ENCODE peak calls at places on chromosome 4, in four cellular contexts. F, S, M and V are unnamed samples.
A peak's percentile ranks its signal among the peaks of the same experiment; 100 is the strongest.

GRCh38 chr4:182449186-182449880 is 206.1 kb downstream of the TENM3 start:
- DNase-seq in F (no peak), S (no peak), M (no peak), V (no peak)

GRCh38 chr4:7760228-7760627 is 179.4 kb downstream of the AFAP1 start:
- DNase-seq in F (no peak), S (no peak), M (no peak), V (no peak)

GRCh38 chr4:154329939-154330338 is 161.7 kb downstream of the DCHS2 start:
- DNase-seq in F (no peak), S (peak; percentile 70), M (no peak), V (no peak)

GRCh38 chr4:153154010-153154975 is 50.0 kb upstream of the TRIM2 start:
- DNase-seq in F (no peak), S (peak; percentile 73), M (peak; percentile 20), V (no peak)

GRCh38 chr4:57303012-57303751 is 193.0 kb upstream of the IGFBP7 start:
- DNase-seq in F (no peak), S (peak; percentile 3), M (peak; percentile 25), V (no peak)

GRCh38 chr4:98290511-98290910 is 29.3 kb downstream of the RAP1GDS1 start:
- DNase-seq in F (no peak), S (peak; percentile 80), M (no peak), V (no peak)

GRCh38 chr4:39286263-39286662 is 79.9 kb downstream of the RFC1 start:
- DNase-seq in F (no peak), S (no peak), M (no peak), V (no peak)

GRCh38 chr4:140256335-140256734 is 102.4 kb upstream of the MAML3 start:
- DNase-seq in F (no peak), S (no peak), M (no peak), V (no peak)

GRCh38 chr4:6942238-6942800 is 32.7 kb downstream of the TBC1D14 start:
- DNase-seq in F (no peak), S (peak; percentile 96), M (peak; percentile 80), V (no peak)

GRCh38 chr4:67549123-67549522 is 3.8 kb upstream of the CENPC start:
- DNase-seq in F (no peak), S (peak; percentile 63), M (peak; percentile 78), V (no peak)

GRCh38 chr4:168151313-168151712 is 59.0 kb downstream of the ANXA10 start:
- DNase-seq in F (no peak), S (no peak), M (no peak), V (no peak)

GRCh38 chr4:162506253-162506652 is 342.5 kb upstream of the FSTL5 start:
- DNase-seq in F (no peak), S (peak; percentile 58), M (no peak), V (no peak)

GRCh38 chr4:122003335-122003734 is 51.5 kb upstream of the TRPC3 start:
- DNase-seq in F (peak; percentile 2), S (peak; percentile 36), M (peak; percentile 7), V (no peak)

GRCh38 chr4:173014113-173014558 is 154.5 kb upstream of the GALNT7 start:
- DNase-seq in F (peak; percentile 22), S (peak; percentile 63), M (peak; percentile 71), V (no peak)

GRCh38 chr4:67436742-67437141 is 108.6 kb downstream of the CENPC start:
- DNase-seq in F (no peak), S (peak; percentile 21), M (no peak), V (no peak)

GRCh38 chr4:20019310-20020015 is 232.2 kb upstream of the SLIT2 start:
- DNase-seq in F (no peak), S (no peak), M (no peak), V (no peak)

GRCh38 chr4:127988638-127989037 is 23.4 kb downstream of the ABHD18 start:
- DNase-seq in F (no peak), S (no peak), M (peak; percentile 59), V (no peak)

GRCh38 chr4:169957785-169958184 is 68.4 kb downstream of the MFAP3L start:
- DNase-seq in F (no peak), S (no peak), M (no peak), V (no peak)

GRCh38 chr4:184596044-184596616 is 53.1 kb downstream of the CASP3 start:
- DNase-seq in F (no peak), S (no peak), M (no peak), V (no peak)

GRCh38 chr4:56271121-56271520 is 116.2 kb downstream of the AASDH start:
- DNase-seq in F (no peak), S (no peak), M (no peak), V (no peak)

GRCh38 chr4:6472387-6473263 is at the start of gene PPP2R2C:
- DNase-seq in F (no peak), S (no peak), M (no peak), V (no peak)

GRCh38 chr4:10691651-10692050 is 7.1 kb upstream of the CLNK start:
- DNase-seq in F (no peak), S (no peak), M (no peak), V (no peak)

GRCh38 chr4:103429283-103429682 is 231.1 kb upstream of the CENPE start:
- DNase-seq in F (no peak), S (no peak), M (no peak), V (no peak)

GRCh38 chr4:14856076-14856926 is 146.0 kb upstream of the CPEB2 start:
- DNase-seq in F (no peak), S (peak; percentile 96), M (peak; percentile 79), V (peak; percentile 24)

GRCh38 chr4:147398556-147398955 is 82.3 kb upstream of the EDNRA start:
- DNase-seq in F (no peak), S (peak; percentile 27), M (no peak), V (no peak)

GRCh38 chr4:19655666-19656065 is 596.0 kb upstream of the SLIT2 start:
- DNase-seq in F (no peak), S (no peak), M (no peak), V (no peak)

GRCh38 chr4:107931775-107932321 is 499 bp downstream of the CYP2U1 start:
- DNase-seq in F (no peak), S (no peak), M (peak; percentile 31), V (no peak)

GRCh38 chr4:151304755-151305154 is 20.6 kb downstream of the SH3D19 start:
- DNase-seq in F (no peak), S (no peak), M (no peak), V (no peak)

GRCh38 chr4:3791910-3792542 is 25.8 kb downstream of the ADRA2C start:
- DNase-seq in F (peak; percentile 67), S (peak; percentile 39), M (no peak), V (no peak)

GRCh38 chr4:25160714-25161598 is 707 bp upstream of the SEPSECS start:
- DNase-seq in F (no peak), S (no peak), M (peak; percentile 42), V (no peak)

GRCh38 chr4:158540125-158540907 is 18.6 kb downstream of the RXFP1 start:
- DNase-seq in F (no peak), S (no peak), M (no peak), V (no peak)

GRCh38 chr4:53563824-53564223 is 27.5 kb downstream of the LNX1 start:
- DNase-seq in F (no peak), S (peak; percentile 79), M (peak; percentile 79), V (no peak)

GRCh38 chr4:79576480-79576803 is 168.4 kb upstream of the GK2 start:
- DNase-seq in F (peak; percentile 9), S (peak; percentile 68), M (peak; percentile 94), V (no peak)

GRCh38 chr4:15413010-15413622 is 14.7 kb upstream of the C1QTNF7 start:
- DNase-seq in F (no peak), S (peak; percentile 62), M (no peak), V (no peak)

GRCh38 chr4:146237092-146237491 is 22.8 kb downstream of the REELD1 start:
- DNase-seq in F (no peak), S (no peak), M (no peak), V (no peak)

GRCh38 chr4:22312113-22312512 is 203.8 kb downstream of the ADGRA3 start:
- DNase-seq in F (no peak), S (no peak), M (no peak), V (no peak)

GRCh38 chr4:121164291-121164690 is at the start of gene TNIP3:
- DNase-seq in F (no peak), S (peak; percentile 87), M (peak; percentile 60), V (no peak)